ENCODE peak calls at places on chromosomes 1 and 21, in five cellular contexts. F is psoas muscle; J is CD8-positive, alpha-beta T cell; W is heart left ventricle; Q is astrocyte of the cerebellum. A is an unnamed sample.
A peak's percentile ranks its signal among the peaks of the same experiment; 100 is the strongest.

GRCh38 chr21:33117268-33117888 is 47.4 kb downstream of the OLIG1 start:
- DNase-seq in W (no peak), F (no peak), Q (no peak), J (no peak), A (no peak)

GRCh38 chr1:203122159-203122558 is 5.4 kb upstream of the ADORA1 start:
- DNase-seq in W (no peak), Q (no peak), J (no peak), F (no peak), A (no peak)

GRCh38 chr1:52877554-52877953 is 35.0 kb downstream of the ZYG11A start:
- DNase-seq in F (no peak), W (no peak), J (no peak), Q (no peak), A (peak; percentile 4)

GRCh38 chr1:189269011-189269410 is 1208.7 kb downstream of the BRINP3 start:
- DNase-seq in Q (peak; percentile 20), J (no peak), W (no peak), F (no peak), A (no peak)

GRCh38 chr1:57162607-57163235 is 196.9 kb upstream of the C8B start:
- DNase-seq in Q (no peak), J (no peak), W (peak; percentile 40), F (no peak), A (no peak)

GRCh38 chr1:178238722-178239510 is 145.0 kb downstream of the RASAL2 start:
- DNase-seq in Q (peak; percentile 92), J (no peak), W (no peak), F (no peak), A (peak; percentile 97)

GRCh38 chr1:183783342-183783741 is 21.6 kb upstream of the RGL1 start:
- DNase-seq in F (no peak), Q (no peak), J (no peak), W (no peak), A (no peak)

GRCh38 chr21:38660333-38661295 is 145.1 kb upstream of the ETS2 start:
- DNase-seq in J (no peak), W (peak; percentile 40), F (no peak), Q (no peak), A (no peak)

GRCh38 chr1:156897078-156897825 is 3.7 kb downstream of the PEAR1 start:
- DNase-seq in F (peak; percentile 41), W (no peak), Q (peak; percentile 22), J (no peak), A (no peak)

GRCh38 chr1:212488436-212489283 is 55.9 kb downstream of the NENF start:
- DNase-seq in W (no peak), J (no peak), Q (peak; percentile 62), F (peak; percentile 62), A (peak; percentile 36)

GRCh38 chr21:28899220-28899619 is 93.5 kb downstream of the LTN1 start:
- DNase-seq in F (no peak), J (no peak), W (no peak), Q (no peak), A (no peak)
- H3K4me3 ChIP-seq in F (no peak overlapping the region), J (no peak overlapping the region), W (no peak overlapping the region), Q (no peak overlapping the region), A (no peak overlapping the region)

DNA sequence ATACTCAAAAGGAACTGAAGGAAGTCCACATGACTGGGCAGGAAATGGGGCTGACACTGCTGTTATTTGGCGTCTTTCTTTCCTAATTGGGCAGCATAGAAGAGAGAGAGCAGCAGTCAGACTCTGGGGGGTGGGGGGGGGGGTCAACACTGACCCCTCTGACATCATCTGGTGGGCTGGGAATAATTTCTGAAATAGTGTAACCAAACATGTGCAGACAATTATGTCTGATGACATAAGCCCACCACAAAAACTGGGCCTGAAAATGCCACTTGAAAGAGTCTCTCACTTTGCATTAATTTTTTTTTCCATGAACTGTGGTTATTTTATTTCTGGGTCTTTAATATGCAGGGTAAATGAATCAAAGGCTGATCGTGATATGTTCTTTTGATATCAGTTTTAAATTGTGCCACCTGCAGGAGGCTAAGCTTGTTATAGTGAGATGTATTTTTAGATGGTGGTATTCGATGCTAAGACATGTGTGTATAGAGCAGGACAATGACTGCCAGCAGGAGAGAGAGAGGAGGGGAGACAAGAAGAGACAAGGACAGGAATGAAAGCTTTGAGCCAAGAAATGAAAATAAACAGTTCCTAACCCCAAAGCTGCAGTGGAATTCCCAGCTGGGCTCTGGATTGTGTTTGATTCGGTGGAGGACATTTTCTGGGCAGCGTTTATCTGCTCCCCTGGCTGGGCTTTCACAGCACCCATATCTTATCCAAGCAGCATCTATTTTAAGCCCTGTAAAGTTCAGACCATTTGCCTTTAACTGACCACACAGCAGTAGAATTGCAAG is 264.7 kb downstream of the PBX1 start:
- DNase-seq in W (peak; percentile 40), Q (peak; percentile 77), J (no peak), F (no peak), A (no peak)
- TF ChIP-seq CTCF in W (no peak), Q (peak; percentile 17), J (no peak), F (peak; percentile 26), A (no peak)

GRCh38 chr1:22637952-22638445 is 1.6 kb downstream of the C1QA start:
- DNase-seq in J (no peak), Q (no peak), F (no peak), W (no peak), A (no peak)

GRCh38 chr1:22638476-22639234 is 2.2 kb downstream of the C1QA start:
- DNase-seq in W (no peak), J (no peak), Q (no peak), F (no peak), A (no peak)

GRCh38 chr1:22635436-22635835 is 992 bp upstream of the C1QA start:
- DNase-seq in W (no peak), F (peak; percentile 53), J (no peak), Q (no peak), A (no peak)

GRCh38 chr1:22636927-22637326 is 499 bp downstream of the C1QA start:
- DNase-seq in F (no peak), Q (no peak), W (no peak), J (no peak), A (no peak)

GRCh38 chr1:22636369-22636768 is at the start of gene C1QA:
- DNase-seq in Q (no peak), F (peak; percentile 81), J (no peak), W (peak; percentile 54), A (no peak)
- H3K4me3 ChIP-seq in Q (no peak within 1 kb of the TSS), F (peak within 1 kb of the TSS; percentile 36), J (no peak within 1 kb of the TSS), W (peak within 1 kb of the TSS; percentile 40), A (no peak within 1 kb of the TSS)

GRCh38 chr1:48216941-48217340 is 5.6 kb upstream of the SLC5A9 start:
- DNase-seq in F (peak; percentile 12), W (no peak), J (no peak), Q (no peak), A (no peak)
- TF ChIP-seq CTCF in F (no peak), W (no peak), J (no peak), Q (no peak), A (no peak)

A was measured in AG04449.